ENCODE peak calls at places on chromosomes 7 and 10, in seven cellular contexts. D is stomach, J is lower lobe of right lung, V is endothelial cell, H is nephron progenitor cell, I is A673, S is psoas muscle. Z is an unnamed sample.

GRCh38 chr10:132660385-132660784 is 122.8 kb downstream of the INPP5A start:
- DNase-seq in D (no peak), J (no peak), V (no peak), H (no peak), I (no peak), S (peak; percentile 15), Z (no peak)

GRCh38 chr10:93816123-93816747 is 58.5 kb downstream of the LGI1 start:
- DNase-seq in D (peak; percentile 63), J (peak; percentile 67), V (peak; percentile 72), H (peak; percentile 67), I (peak; percentile 83), S (peak; percentile 66), Z (no peak)

GRCh38 chr10:121243003-121243898 is 355.0 kb downstream of the FGFR2 start:
- DNase-seq in D (no peak), J (no peak), V (no peak), H (no peak), I (no peak), S (no peak), Z (no peak)

GRCh38 chr10:37488792-37489657 is 363.6 kb downstream of the ANKRD30A start:
- DNase-seq in D (no peak), J (no peak), V (no peak), H (no peak), I (peak; percentile 24), S (no peak), Z (no peak)

GRCh38 chr7:85104432-85105205 is 82.2 kb downstream of the SEMA3D start:
- DNase-seq in D (no peak), J (no peak), V (no peak), H (no peak), I (peak; percentile 87), S (no peak), Z (no peak)

GRCh38 chr7:82959528-82959927 is 203.2 kb downstream of the PCLO start:
- DNase-seq in D (no peak), J (no peak), V (no peak), H (no peak), I (no peak), S (no peak), Z (no peak)

GRCh38 chr10:123245264-123245663 is 91.1 kb downstream of the BUB3 start:
- DNase-seq in D (no peak), J (no peak), V (peak; percentile 8), H (no peak), I (no peak), S (no peak), Z (no peak)

GRCh38 chr7:127393370-127394058 is 1.0 kb upstream of the ZNF800 start:
- DNase-seq in D (no peak), J (peak; percentile 46), V (no peak), H (peak; percentile 12), I (peak; percentile 42), S (peak; percentile 50), Z (no peak)

GRCh38 chr7:69109131-69109740 is 489.0 kb upstream of the AUTS2 start:
- DNase-seq in D (no peak), J (no peak), V (no peak), H (no peak), I (no peak), S (no peak), Z (no peak)

GRCh38 chr7:128164061-128164954 is 76.8 kb upstream of the LEP start:
- DNase-seq in D (no peak), J (no peak), V (no peak), H (no peak), I (no peak), S (no peak), Z (no peak)

GRCh38 chr7:69780377-69780776 is 182.1 kb downstream of the AUTS2 start:
- DNase-seq in D (no peak), J (no peak), V (no peak), H (peak; percentile 26), I (no peak), S (no peak), Z (no peak)

GRCh38 chr10:61411651-61412050 is 41.5 kb downstream of the TMEM26 start:
- DNase-seq in D (no peak), J (no peak), V (no peak), H (no peak), I (no peak), S (no peak), Z (no peak)

GRCh38 chr10:61304751-61305150 is 148.4 kb downstream of the TMEM26 start:
- DNase-seq in D (no peak), J (no peak), V (no peak), H (no peak), I (no peak), S (no peak), Z (no peak)

GRCh38 chr10:132111871-132112341 is 46.2 kb downstream of the JAKMIP3 start:
- DNase-seq in D (peak; percentile 20), J (peak; percentile 39), V (peak; percentile 1), H (peak; percentile 0), I (no peak), S (peak; percentile 29), Z (peak; percentile 54)

GRCh38 chr10:68992721-68993440 is 4.3 kb downstream of the KIFBP start:
- DNase-seq in D (peak; percentile 40), J (no peak), V (no peak), H (no peak), I (no peak), S (peak; percentile 68), Z (no peak)

GRCh38 chr7:54719974-54720373 is 39.0 kb downstream of the SEC61G start:
- DNase-seq in D (no peak), J (no peak), V (no peak), H (no peak), I (no peak), S (no peak), Z (no peak)

GRCh38 chr7:3119963-3120362 is 76.3 kb upstream of the CARD11 start:
- DNase-seq in D (no peak), J (no peak), V (no peak), H (no peak), I (no peak), S (no peak), Z (no peak)

GRCh38 chr7:6651866-6652445 is 14.8 kb downstream of the ZNF316 start:
- DNase-seq in D (no peak), J (no peak), V (no peak), H (no peak), I (no peak), S (no peak), Z (no peak)

DNA sequence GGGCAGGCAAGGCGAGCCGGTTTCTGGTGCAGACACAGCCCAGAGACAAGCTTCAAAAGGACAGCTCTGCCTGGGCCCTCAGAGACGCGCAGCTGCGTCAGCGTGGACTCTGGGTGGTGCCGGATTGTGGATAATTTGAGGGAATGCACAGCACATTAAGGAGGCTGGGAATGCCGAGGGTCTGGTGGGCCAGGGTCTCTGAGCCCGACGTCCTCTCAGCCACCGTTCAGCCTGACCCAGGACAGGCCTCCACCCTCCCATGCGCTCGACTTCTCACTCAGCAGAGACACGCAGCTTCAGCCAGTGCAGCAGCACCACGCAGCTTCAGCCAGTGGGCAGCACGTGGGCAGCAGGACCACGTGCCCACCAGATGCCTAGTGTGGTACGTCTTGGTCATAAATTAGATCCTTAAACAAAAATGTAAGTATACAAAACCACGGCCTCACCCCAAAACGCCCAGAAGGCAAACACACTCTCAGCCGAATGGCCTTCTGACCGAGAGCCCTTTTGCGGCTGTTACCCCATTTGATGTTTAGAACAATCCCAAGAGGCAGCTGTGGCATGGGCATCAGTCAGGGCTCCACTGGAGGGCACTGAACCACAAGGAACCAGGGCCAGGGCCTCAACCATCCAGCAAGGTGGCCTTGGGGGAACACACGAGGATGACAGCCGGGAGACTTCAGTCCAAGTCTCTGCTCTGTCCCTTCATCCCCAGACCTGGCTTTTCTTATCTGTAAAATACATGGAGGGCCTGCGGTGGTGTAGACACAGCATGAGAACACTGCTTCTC is 63.8 kb upstream of the INSIG1 start:
- DNase-seq in D (peak; percentile 39), J (peak; percentile 26), V (no peak), H (no peak), I (no peak), S (peak; percentile 51), Z (no peak)
- TF ChIP-seq CTCF in D (no peak), J (no peak), V (no peak), H (no peak), I (no peak), S (no peak), Z (no peak)

GRCh38 chr7:96016056-96016455 is 243.7 kb downstream of the DYNC1I1 start:
- DNase-seq in D (no peak), J (no peak), V (no peak), H (no peak), I (no peak), S (no peak), Z (no peak)
- TF ChIP-seq CTCF in D (no peak), J (no peak), V (no peak), H (no peak), I (no peak), S (no peak), Z (no peak)

GRCh38 chr7:130385600-130386066 is 5.3 kb downstream of the CPA1 start:
- DNase-seq in D (no peak), J (no peak), V (no peak), H (no peak), I (no peak), S (no peak), Z (no peak)

GRCh38 chr7:130387306-130387627 is 7.0 kb downstream of the CPA1 start:
- DNase-seq in D (no peak), J (no peak), V (no peak), H (no peak), I (no peak), S (no peak), Z (no peak)

GRCh38 chr7:130386876-130387275 is 6.6 kb downstream of the CPA1 start:
- DNase-seq in D (no peak), J (no peak), V (no peak), H (no peak), I (no peak), S (no peak), Z (no peak)

GRCh38 chr7:130388671-130389070 is 8.4 kb downstream of the CPA1 start:
- DNase-seq in D (no peak), J (no peak), V (no peak), H (no peak), I (no peak), S (no peak), Z (no peak)

GRCh38 chr7:130387628-130388403 is 7.5 kb downstream of the CPA1 start:
- DNase-seq in D (no peak), J (no peak), V (no peak), H (no peak), I (no peak), S (no peak), Z (no peak)
- TF ChIP-seq CTCF in D (no peak), J (no peak), V (no peak), H (no peak), I (no peak), S (no peak), Z (no peak)

GRCh38 chr7:156156734-156157408 is 344.6 kb upstream of the SHH start:
- DNase-seq in D (peak; percentile 72), J (no peak), V (peak; percentile 42), H (peak; percentile 58), I (peak; percentile 10), S (no peak), Z (no peak)
- TF ChIP-seq CTCF in D (no peak), J (no peak), V (no peak), H (peak; percentile 45), I (peak; percentile 32), S (no peak), Z (peak; percentile 64)

Z was measured in type B pancreatic cell.